ENCODE peak calls at places on chromosomes 7 and 10, in six cellular contexts. E is AG09309, O is kidney, J is cardiac muscle cell, K is IMR-90, L is astrocyte of the cerebellum. R is an unnamed sample.

GRCh38 chr7:70506463-70506862 is 625.5 kb upstream of the GALNT17 start:
- DNase-seq in E (no peak), O (no peak), J (peak), K (no peak), L (no peak), R (no peak)

GRCh38 chr10:8137726-8138125 is 83.2 kb downstream of the GATA3 start:
- DNase-seq in E (no peak), O (no peak), J (no peak), K (no peak), L (no peak), R (no peak)

GRCh38 chr7:38673795-38674194 is 42.6 kb upstream of the AMPH start:
- DNase-seq in E (peak), O (no peak), J (no peak), K (peak), L (no peak), R (peak)

GRCh38 chr7:142131439-142131838 is 19.9 kb downstream of the MGAM2 start:
- DNase-seq in E (no peak), O (no peak), J (no peak), K (no peak), L (no peak), R (no peak)

GRCh38 chr10:89904755-89905154 is 203.4 kb downstream of the KIF20B start:
- DNase-seq in E (no peak), O (no peak), J (no peak), K (no peak), L (no peak), R (no peak)

GRCh38 chr10:111999205-111999914 is 184.2 kb downstream of the GPAM start:
- DNase-seq in E (no peak), O (no peak), J (no peak), K (no peak), L (no peak), R (no peak)

GRCh38 chr10:71767420-71768035 is 5.8 kb downstream of the VSIR start:
- DNase-seq in E (no peak), O (peak), J (no peak), K (no peak), L (no peak), R (no peak)

GRCh38 chr10:72385724-72386123 is 31.0 kb upstream of the DNAJB12 start:
- DNase-seq in E (no peak), O (no peak), J (no peak), K (no peak), L (no peak), R (no peak)

GRCh38 chr7:4083513-4083912 is 598.6 kb upstream of the FOXK1 start:
- DNase-seq in E (no peak), O (no peak), J (no peak), K (no peak), L (no peak), R (no peak)

GRCh38 chr7:142549007-142549406 is 200.3 kb upstream of the PRSS1 start:
- DNase-seq in E (no peak), O (no peak), J (no peak), K (peak), L (no peak), R (no peak)

GRCh38 chr10:31001740-31002139 is 29.9 kb downstream of the ZNF438 start:
- DNase-seq in E (no peak), O (no peak), J (no peak), K (no peak), L (no peak), R (no peak)

GRCh38 chr10:71684356-71685173 is 35.0 kb downstream of the C10orf105 start:
- DNase-seq in E (no peak), O (no peak), J (no peak), K (no peak), L (no peak), R (no peak)

GRCh38 chr7:107253599-107253998 is 84.8 kb downstream of the HBP1 start:
- DNase-seq in E (no peak), O (no peak), J (no peak), K (no peak), L (no peak), R (no peak)

GRCh38 chr7:2622869-2623697 is 8.7 kb upstream of the TTYH3 start:
- DNase-seq in E (no peak), O (peak), J (no peak), K (no peak), L (no peak), R (no peak)

GRCh38 chr10:109062371-109062770 is 860.9 kb downstream of the XPNPEP1 start:
- DNase-seq in E (no peak), O (no peak), J (no peak), K (peak), L (peak), R (no peak)

GRCh38 chr10:4828005-4828404 is 2.0 kb downstream of the AKR1E2 start:
- DNase-seq in E (no peak), O (no peak), J (no peak), K (no peak), L (no peak), R (no peak)

GRCh38 chr10:132310701-132311337 is 3.1 kb upstream of the STK32C start:
- DNase-seq in E (no peak), O (no peak), J (no peak), K (no peak), L (no peak), R (no peak)

GRCh38 chr10:112721080-112721698 is 228.9 kb upstream of the TCF7L2 start:
- DNase-seq in E (no peak), O (no peak), J (peak), K (peak), L (no peak), R (no peak)

GRCh38 chr7:47427046-47427643 is 154.8 kb downstream of the TNS3 start:
- DNase-seq in E (no peak), O (no peak), J (no peak), K (no peak), L (no peak), R (no peak)

GRCh38 chr10:71831646-71832552 is 19.2 kb downstream of the PSAP start:
- DNase-seq in E (no peak), O (no peak), J (no peak), K (peak), L (no peak), R (no peak)

GRCh38 chr7:158596745-158597144 is 9.1 kb upstream of the PTPRN2 start:
- DNase-seq in E (no peak), O (no peak), J (no peak), K (no peak), L (no peak), R (no peak)

GRCh38 chr7:51261950-51262795 is 54.4 kb downstream of the COBL start:
- DNase-seq in E (no peak), O (no peak), J (no peak), K (no peak), L (no peak), R (no peak)

GRCh38 chr10:126270116-126270515 is 118.2 kb downstream of the ADAM12 start:
- DNase-seq in E (peak), O (no peak), J (no peak), K (peak), L (peak), R (no peak)

GRCh38 chr7:98293265-98293664 is 11.8 kb downstream of the BRI3 start:
- DNase-seq in E (no peak), O (no peak), J (no peak), K (no peak), L (no peak), R (no peak)

GRCh38 chr7:137081694-137082093 is 213.2 kb downstream of the CHRM2 start:
- DNase-seq in E (peak), O (peak), J (peak), K (peak), L (peak), R (peak)

GRCh38 chr7:113812881-113813280 is 105.9 kb downstream of the PPP1R3A start:
- DNase-seq in E (no peak), O (no peak), J (no peak), K (peak), L (no peak), R (no peak)

GRCh38 chr10:43214071-43214955 is 52.6 kb downstream of the RASGEF1A start:
- DNase-seq in E (peak), O (peak), J (no peak), K (peak), L (no peak), R (no peak)

GRCh38 chr7:24158976-24159375 is 125.0 kb upstream of the NPY start:
- DNase-seq in E (peak), O (no peak), J (no peak), K (no peak), L (peak), R (no peak)

GRCh38 chr10:91575044-91575610 is 57.7 kb downstream of the PPP1R3C start:
- DNase-seq in E (no peak), O (no peak), J (peak), K (no peak), L (no peak), R (no peak)

GRCh38 chr7:35695628-35695888 is 623 bp upstream of the HERPUD2 start:
- DNase-seq in E (no peak), O (no peak), J (no peak), K (no peak), L (no peak), R (no peak)

GRCh38 chr7:19262794-19263193 is 117.6 kb upstream of the FERD3L start:
- DNase-seq in E (no peak), O (no peak), J (no peak), K (no peak), L (no peak), R (no peak)

GRCh38 chr7:122885583-122886356 is 490 bp downstream of the CADPS2 start:
- DNase-seq in E (no peak), O (peak), J (peak), K (no peak), L (no peak), R (no peak)

GRCh38 chr7:57867884-57868701 is 418.1 kb downstream of the ZNF716 start:
- DNase-seq in E (no peak), O (peak), J (no peak), K (no peak), L (no peak), R (no peak)

GRCh38 chr7:71303566-71303965 is 171.6 kb downstream of the GALNT17 start:
- DNase-seq in E (no peak), O (no peak), J (no peak), K (no peak), L (peak), R (no peak)

GRCh38 chr7:70741666-70742065 is 390.3 kb upstream of the GALNT17 start:
- DNase-seq in E (no peak), O (no peak), J (no peak), K (no peak), L (no peak), R (no peak)

GRCh38 chr7:139853576-139854511 is 24.8 kb downstream of the TBXAS1 start:
- DNase-seq in E (peak), O (no peak), J (no peak), K (peak), L (peak), R (no peak)

GRCh38 chr7:22853138-22853537 is 30.5 kb upstream of the TOMM7 start:
- DNase-seq in E (no peak), O (no peak), J (no peak), K (no peak), L (no peak), R (no peak)

GRCh38 chr7:22853674-22854157 is 31.1 kb upstream of the TOMM7 start:
- DNase-seq in E (no peak), O (no peak), J (peak), K (no peak), L (no peak), R (no peak)

GRCh38 chr7:22855049-22855392 is 32.4 kb upstream of the TOMM7 start:
- DNase-seq in E (no peak), O (no peak), J (no peak), K (no peak), L (peak), R (no peak)

GRCh38 chr7:22856437-22856836 is 33.8 kb upstream of the TOMM7 start:
- DNase-seq in E (no peak), O (no peak), J (no peak), K (no peak), L (no peak), R (no peak)

GRCh38 chr7:22854158-22855048 is 31.8 kb upstream of the TOMM7 start:
- DNase-seq in E (peak), O (peak), J (peak), K (peak), L (peak), R (peak)
- TF ChIP-seq CTCF in E (no peak), O (no peak), J (peak), K (no peak), L (no peak), R (peak)

GRCh38 chr7:17530741-17531417 is 232.4 kb downstream of the AHR start:
- DNase-seq in E (no peak), O (no peak), J (no peak), K (peak), L (no peak), R (no peak)
- H3K4me3 ChIP-seq in E (no peak), O (no peak), J (no peak), K (no peak), L (no peak), R (no peak)

DNA sequence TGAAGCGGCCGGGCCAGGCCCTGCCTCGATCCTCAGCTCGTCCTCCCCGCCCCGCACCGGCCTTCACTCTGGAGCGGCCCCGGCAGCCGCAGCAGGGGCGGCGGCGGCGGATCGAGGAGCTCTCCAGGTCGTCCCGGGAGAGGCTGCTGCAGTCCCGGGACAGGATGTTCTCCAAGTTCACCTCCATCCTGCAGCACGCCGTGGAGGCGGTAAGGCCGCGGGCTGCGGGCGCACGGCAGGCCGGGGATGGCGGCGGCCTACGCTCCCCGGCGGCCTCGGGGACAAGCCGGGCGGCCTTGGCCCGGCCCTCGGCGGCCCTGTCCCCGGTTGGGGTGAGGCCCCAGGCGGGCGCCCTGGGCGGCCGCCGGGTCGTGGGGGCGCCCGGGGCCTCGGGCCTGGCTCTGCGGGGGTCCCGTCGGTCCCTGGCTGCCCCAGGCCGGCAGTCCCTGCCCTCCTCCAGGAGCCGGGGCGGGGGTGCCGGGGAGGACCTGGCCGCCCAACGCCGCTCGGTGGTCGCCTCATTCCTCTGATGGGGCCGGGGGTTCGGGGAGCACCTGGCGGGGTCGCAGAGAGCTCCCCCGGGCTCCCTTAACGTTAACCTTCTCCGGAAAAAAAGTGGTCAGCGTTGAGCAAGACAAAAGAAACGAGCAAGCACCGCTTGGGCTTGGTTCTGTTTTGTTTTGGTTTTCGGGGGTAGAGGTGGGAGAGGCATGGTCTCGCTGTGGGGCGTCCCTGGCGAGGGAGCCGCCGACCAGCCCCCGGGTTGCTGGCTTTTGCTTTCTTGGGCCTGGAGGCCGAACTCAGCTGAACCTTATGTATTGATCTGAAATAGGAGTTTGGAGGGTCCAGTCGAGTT is 563 bp downstream of the FHIP2A start:
- DNase-seq in E (no peak), O (peak), J (peak), K (peak), L (no peak), R (no peak)
- TF ChIP-seq CTCF in E (no peak), O (no peak), J (no peak), K (no peak), L (no peak), R (no peak)

DNA sequence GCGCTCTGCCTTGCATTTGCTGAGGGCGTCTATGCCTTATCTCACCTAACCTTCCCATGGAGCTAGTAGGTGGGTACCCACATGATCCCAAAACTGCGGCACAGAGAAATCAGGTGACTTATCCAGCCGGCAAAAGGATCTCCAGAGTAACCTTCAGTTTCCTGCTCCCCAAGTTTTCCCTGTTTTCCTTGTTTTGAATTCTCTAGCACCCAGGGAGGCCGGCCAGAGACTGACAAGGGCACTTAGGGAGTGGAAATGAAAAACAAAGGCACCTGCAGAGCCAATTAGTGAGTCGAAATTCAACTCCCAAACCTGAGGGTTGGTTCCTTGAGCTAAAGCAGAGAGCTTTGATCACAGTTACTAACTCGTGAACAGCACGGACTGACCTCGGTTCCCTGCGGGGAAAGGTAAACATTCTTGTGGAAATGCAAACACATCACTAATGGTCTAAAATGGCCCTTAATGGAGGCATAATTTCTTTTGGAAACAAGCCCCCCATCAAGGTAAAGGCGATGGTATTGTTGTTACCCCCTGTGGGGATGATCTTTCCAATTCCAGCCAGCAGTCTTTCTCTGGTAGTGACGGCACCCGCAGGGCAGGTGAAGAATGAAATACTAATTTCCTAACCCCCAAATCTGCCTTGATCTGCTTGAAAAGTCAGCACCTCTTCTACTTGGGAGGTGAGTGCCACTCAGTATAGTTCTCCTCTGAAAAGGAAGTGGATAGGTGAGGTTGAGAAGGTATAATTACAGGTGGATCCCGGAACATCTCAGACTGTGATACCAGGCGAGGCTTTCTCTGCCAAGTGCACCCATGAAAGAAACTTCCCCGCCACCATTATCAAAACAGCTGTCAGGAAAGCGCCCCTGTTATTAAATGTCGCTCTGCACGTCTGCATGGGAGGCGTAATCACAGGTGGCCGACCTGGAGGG is 365.6 kb upstream of the AUTS2 start:
- DNase-seq in E (no peak), O (no peak), J (peak), K (no peak), L (no peak), R (no peak)
- H3K4me3 ChIP-seq in E (no peak), O (no peak), J (no peak), K (no peak), L (no peak), R (no peak)

GRCh38 chr10:11425672-11426071 is 185.8 kb downstream of the USP6NL start:
- DNase-seq in E (no peak), O (no peak), J (no peak), K (no peak), L (no peak), R (no peak)

GRCh38 chr10:11425288-11425595 is 186.2 kb downstream of the USP6NL start:
- DNase-seq in E (no peak), O (no peak), J (no peak), K (no peak), L (peak), R (no peak)

GRCh38 chr10:11430421-11431275 is 180.8 kb downstream of the USP6NL start:
- DNase-seq in E (no peak), O (no peak), J (no peak), K (no peak), L (no peak), R (no peak)

GRCh38 chr10:11429439-11430052 is 181.9 kb downstream of the USP6NL start:
- DNase-seq in E (no peak), O (no peak), J (no peak), K (peak), L (no peak), R (no peak)

GRCh38 chr10:11424456-11425287 is 186.8 kb downstream of the USP6NL start:
- DNase-seq in E (peak), O (peak), J (peak), K (peak), L (peak), R (peak)
- TF ChIP-seq CTCF in E (peak), O (peak), J (peak), K (peak), L (peak), R (peak)

GRCh38 chr10:86263209-86263608 is 103.4 kb downstream of the GRID1 start:
- DNase-seq in E (no peak), O (no peak), J (no peak), K (no peak), L (no peak), R (no peak)
- H3K4me3 ChIP-seq in E (no peak), O (no peak), J (no peak), K (no peak), L (no peak), R (no peak)

DNA sequence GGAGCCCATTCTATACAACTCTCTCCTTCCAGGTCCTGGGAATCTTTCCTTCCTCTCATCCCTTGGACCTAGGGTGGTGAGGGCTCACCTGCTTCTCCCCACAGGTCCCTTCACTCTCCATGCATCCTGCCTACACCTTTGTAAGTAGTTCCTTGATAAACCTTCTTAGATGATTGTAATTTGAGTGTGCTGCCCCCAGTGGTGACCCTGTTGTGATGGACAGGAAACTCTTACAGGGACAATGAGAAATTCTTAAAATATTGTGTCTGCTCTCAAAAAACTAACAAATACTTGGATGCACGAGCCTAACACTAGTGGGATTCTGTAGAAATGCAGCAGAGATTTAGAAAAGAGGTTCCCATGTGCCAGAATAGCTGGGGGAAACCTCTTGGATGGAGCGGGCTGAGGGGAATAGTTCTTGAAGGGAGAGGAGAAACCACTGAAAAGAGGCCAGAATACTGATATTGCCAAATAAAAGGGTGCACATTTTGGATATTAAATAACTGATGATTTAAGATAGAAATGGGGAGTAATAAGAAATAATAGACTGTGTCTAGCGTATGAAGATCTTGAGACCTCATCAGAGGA is 6.7 kb upstream of the PAXIP1 start:
- DNase-seq in E (no peak), O (no peak), J (no peak), K (no peak), L (no peak), R (no peak)
- TF ChIP-seq CTCF in E (peak), O (peak), J (peak), K (peak), L (peak), R (peak)